ENCODE peak calls at places on chromosomes 2 and 18, in six cellular contexts. Z, H, P, N, D and B are unnamed samples.

GRCh38 chr2:13616059-13616458 is 899.3 kb downstream of the TRIB2 start:
- DNase-seq in D (peak), H (no peak), N (no peak), P (no peak), Z (no peak), B (no peak)

GRCh38 chr2:238220892-238221521 is 17.5 kb upstream of the ILKAP start:
- DNase-seq in Z (no peak), N (no peak), D (no peak), P (no peak), H (no peak), B (no peak)

GRCh38 chr2:120177011-120177621 is 46.1 kb downstream of the TMEM185B start:
- DNase-seq in H (peak), N (peak), P (peak), D (peak), Z (no peak), B (no peak)

GRCh38 chr2:6824962-6825361 is 40.7 kb downstream of the CMPK2 start:
- DNase-seq in P (no peak), D (no peak), Z (no peak), H (no peak), N (no peak), B (no peak)

GRCh38 chr2:39920318-39920775 is 141.3 kb upstream of the THUMPD2 start:
- DNase-seq in P (no peak), H (no peak), D (no peak), N (no peak), Z (no peak), B (no peak)

GRCh38 chr2:16546128-16546754 is 119.4 kb downstream of the CYRIA start:
- DNase-seq in N (peak), H (no peak), D (no peak), Z (peak), P (no peak), B (no peak)

GRCh38 chr2:216694201-216694825 is 1.0 kb downstream of the IGFBP5 start:
- DNase-seq in Z (peak), H (peak), P (peak), D (peak), N (peak), B (peak)

GRCh38 chr2:46814562-46814961 is 101.0 kb downstream of the MCFD2 start:
- DNase-seq in N (no peak), Z (no peak), H (no peak), D (no peak), P (no peak), B (no peak)

GRCh38 chr2:30278419-30278818 is 47.1 kb downstream of the LBH start:
- DNase-seq in D (no peak), H (no peak), N (no peak), Z (no peak), P (no peak), B (no peak)

GRCh38 chr18:43751203-43751602 is 473.9 kb upstream of the SYT4 start:
- DNase-seq in N (peak), D (no peak), Z (peak), P (no peak), H (no peak), B (no peak)

GRCh38 chr2:156649596-156649995 is 213.4 kb downstream of the GPD2 start:
- DNase-seq in P (no peak), Z (no peak), N (no peak), H (peak), D (no peak), B (no peak)

GRCh38 chr2:137706786-137707613 is 257.3 kb upstream of the HNMT start:
- DNase-seq in P (peak), N (no peak), H (peak), Z (no peak), D (no peak), B (no peak)

GRCh38 chr2:25966531-25967265 is 15.6 kb downstream of the KIF3C start:
- DNase-seq in N (no peak), H (peak), Z (no peak), P (no peak), D (no peak), B (no peak)

GRCh38 chr18:41992066-41992465 is 37.0 kb downstream of the PIK3C3 start:
- DNase-seq in D (no peak), P (no peak), H (no peak), N (no peak), Z (no peak), B (no peak)

GRCh38 chr2:8177550-8177949 is 504.3 kb upstream of the ID2 start:
- DNase-seq in H (no peak), Z (no peak), D (no peak), P (no peak), N (no peak), B (no peak)

GRCh38 chr2:61670591-61671503 is 132.7 kb upstream of the XPO1 start:
- DNase-seq in Z (peak), H (no peak), P (no peak), N (peak), D (no peak), B (no peak)

GRCh38 chr18:13376298-13376840 is 157.8 kb downstream of the LDLRAD4 start:
- DNase-seq in D (peak), H (no peak), N (no peak), P (no peak), Z (no peak), B (peak)

GRCh38 chr2:241668354-241668753 is 18.3 kb downstream of the DTYMK start:
- DNase-seq in Z (no peak), N (no peak), P (no peak), H (peak), D (no peak), B (no peak)

GRCh38 chr2:177489719-177490301 is 97.2 kb downstream of the AGPS start:
- DNase-seq in N (peak), D (no peak), H (no peak), P (no peak), Z (peak), B (no peak)

GRCh38 chr18:74519320-74520095 is 14.8 kb upstream of the CNDP1 start:
- DNase-seq in H (peak), D (no peak), N (no peak), Z (no peak), P (peak), B (peak)

GRCh38 chr2:39119732-39120520 is 925 bp downstream of the SOS1 start:
- DNase-seq in Z (peak), D (peak), N (no peak), H (peak), P (peak), B (peak)

GRCh38 chr2:28620371-28620793 is 124.5 kb downstream of the PLB1 start:
- DNase-seq in P (peak), Z (no peak), N (no peak), H (peak), D (peak), B (no peak)

GRCh38 chr18:58392336-58393000 is 236.4 kb downstream of the ALPK2 start:
- DNase-seq in Z (no peak), H (no peak), P (no peak), N (no peak), D (no peak), B (peak)

DNA sequence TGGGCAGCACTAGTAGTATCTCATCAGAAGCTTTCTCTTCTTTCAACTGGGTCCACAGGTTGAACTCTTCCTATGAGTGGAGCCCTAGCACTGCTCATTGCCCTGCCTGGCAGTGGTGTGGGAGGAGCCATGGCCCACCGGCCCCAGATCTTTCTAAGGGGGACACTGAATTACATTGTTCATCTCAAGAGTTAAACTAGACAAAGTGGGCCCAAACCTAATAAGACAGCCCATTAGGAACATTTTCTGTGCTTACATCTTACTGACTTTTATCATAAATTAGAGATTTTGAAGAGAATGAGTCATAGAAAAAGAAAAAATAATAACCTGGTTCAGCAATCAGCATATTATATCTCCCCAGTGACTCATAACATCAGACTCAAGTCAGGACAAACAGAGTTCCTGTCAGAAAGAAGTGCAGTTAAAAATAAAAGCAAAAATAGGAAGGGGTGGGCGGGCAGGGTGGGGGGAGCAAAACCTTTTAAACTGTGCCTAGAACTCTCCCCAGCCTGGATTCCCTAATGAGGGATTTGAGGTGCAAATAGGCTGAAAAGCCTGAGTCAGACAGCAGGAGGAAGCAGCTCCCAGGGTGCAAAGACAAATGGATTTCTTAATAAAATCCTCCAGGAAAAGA is 161.6 kb upstream of the TRIB2 start:
- DNase-seq in D (no peak), H (no peak), P (no peak), N (peak), Z (peak), B (no peak)
- TF ChIP-seq CTCF in D (no peak), H (peak), P (no peak), N (no peak), Z (peak), B (no peak)

DNA sequence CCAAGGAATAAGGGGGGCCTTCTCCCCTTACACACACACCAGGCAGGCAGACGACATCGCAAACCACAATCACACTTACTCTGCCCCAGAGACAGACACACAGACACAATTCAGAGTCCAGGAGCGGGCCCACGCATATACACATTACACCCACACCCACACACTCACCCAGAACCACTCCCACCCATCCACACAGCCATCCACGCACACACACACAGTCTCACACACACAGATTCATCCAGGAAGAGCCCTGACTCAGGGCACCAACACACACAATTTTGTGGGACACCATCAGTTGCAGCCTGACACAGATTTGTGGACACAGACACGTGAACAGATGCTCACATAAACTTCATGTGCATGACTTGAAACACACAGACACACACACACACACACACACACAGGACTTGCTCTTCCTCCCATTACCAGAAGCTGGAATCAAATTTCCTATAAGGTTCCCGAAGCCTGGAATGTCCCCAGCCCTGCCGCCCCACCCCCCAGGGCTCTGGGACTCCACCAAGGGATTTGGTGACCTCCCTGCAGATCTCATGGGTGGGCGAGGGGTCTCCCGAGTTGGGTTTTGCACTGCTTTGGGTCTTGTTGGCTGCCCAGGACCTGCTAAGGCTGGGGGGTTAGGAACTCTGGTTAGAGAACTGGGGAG is 23.5 kb downstream of the TNS1 start:
- DNase-seq in P (peak), N (no peak), H (peak), D (no peak), Z (no peak), B (no peak)
- H3K4me3 ChIP-seq in P (peak), N (peak), H (peak), D (no peak), Z (peak), B (peak)

GRCh38 chr2:23404426-23404825 is 19.4 kb downstream of the KLHL29 start:
- DNase-seq in N (peak), Z (peak), H (no peak), D (no peak), P (no peak), B (peak)
- TF ChIP-seq CTCF in N (no peak), Z (peak), H (no peak), D (no peak), P (no peak), B (no peak)

GRCh38 chr2:154243685-154244084 is 372.0 kb downstream of the GALNT13 start:
- DNase-seq in P (no peak), H (no peak), Z (no peak), D (no peak), N (no peak), B (no peak)

GRCh38 chr2:154240921-154241379 is 369.2 kb downstream of the GALNT13 start:
- DNase-seq in D (no peak), H (peak), N (no peak), Z (no peak), P (peak), B (no peak)

GRCh38 chr2:154240316-154240715 is 368.6 kb downstream of the GALNT13 start:
- DNase-seq in P (no peak), D (no peak), N (no peak), H (no peak), Z (no peak), B (no peak)

GRCh38 chr2:154247503-154247902 is 375.8 kb downstream of the GALNT13 start:
- DNase-seq in P (no peak), N (no peak), Z (peak), D (no peak), H (no peak), B (no peak)

GRCh38 chr2:154244932-154245331 is 373.2 kb downstream of the GALNT13 start:
- DNase-seq in H (no peak), N (no peak), Z (no peak), D (no peak), P (no peak), B (no peak)
- H3K4me3 ChIP-seq in H (no peak), N (no peak), Z (no peak), D (no peak), P (no peak), B (no peak)

DNA sequence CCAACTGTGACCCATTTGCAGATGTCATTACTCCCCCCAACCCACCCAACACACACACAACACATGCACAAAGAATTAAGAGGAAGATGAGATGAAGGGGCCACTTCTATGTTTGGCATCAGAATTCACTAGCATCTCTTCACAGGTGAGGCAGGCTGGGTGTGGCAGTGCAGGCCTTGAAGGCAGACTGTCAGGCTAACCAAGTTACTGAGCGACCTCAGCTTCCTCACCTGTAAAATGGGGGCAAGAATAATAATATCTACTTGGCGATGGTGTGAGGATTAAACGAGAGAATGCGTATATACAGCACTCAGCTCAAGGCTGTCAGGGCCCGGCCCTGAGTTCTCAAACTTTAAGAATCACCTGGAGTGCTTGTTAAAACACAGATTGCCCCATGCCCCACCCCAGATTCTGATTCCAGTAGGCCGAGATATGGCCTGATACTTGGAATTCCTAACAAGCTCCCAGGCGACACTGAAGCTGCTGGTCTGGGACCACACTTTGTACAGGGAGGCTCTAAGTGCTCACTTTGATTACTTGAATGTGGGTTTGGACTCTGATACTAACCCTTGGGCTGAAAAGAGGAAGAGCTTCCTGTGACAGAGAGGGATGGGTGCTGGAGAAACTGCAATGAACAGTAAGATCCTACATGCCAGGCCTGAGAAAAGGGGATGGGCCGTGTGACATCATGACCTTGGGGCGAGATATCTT is 1.1 kb downstream of the ACTG2 start:
- DNase-seq in Z (no peak), H (no peak), D (no peak), N (no peak), P (no peak), B (no peak)
- TF ChIP-seq CTCF in Z (no peak), H (no peak), D (no peak), N (no peak), P (no peak), B (no peak)

GRCh38 chr2:168804214-168804613 is 1.8 kb downstream of the NOSTRIN start:
- DNase-seq in P (no peak), N (no peak), Z (no peak), D (no peak), H (no peak), B (no peak)
- H3K4me3 ChIP-seq in P (peak), N (no peak), Z (no peak), D (no peak), H (peak), B (no peak)

DNA sequence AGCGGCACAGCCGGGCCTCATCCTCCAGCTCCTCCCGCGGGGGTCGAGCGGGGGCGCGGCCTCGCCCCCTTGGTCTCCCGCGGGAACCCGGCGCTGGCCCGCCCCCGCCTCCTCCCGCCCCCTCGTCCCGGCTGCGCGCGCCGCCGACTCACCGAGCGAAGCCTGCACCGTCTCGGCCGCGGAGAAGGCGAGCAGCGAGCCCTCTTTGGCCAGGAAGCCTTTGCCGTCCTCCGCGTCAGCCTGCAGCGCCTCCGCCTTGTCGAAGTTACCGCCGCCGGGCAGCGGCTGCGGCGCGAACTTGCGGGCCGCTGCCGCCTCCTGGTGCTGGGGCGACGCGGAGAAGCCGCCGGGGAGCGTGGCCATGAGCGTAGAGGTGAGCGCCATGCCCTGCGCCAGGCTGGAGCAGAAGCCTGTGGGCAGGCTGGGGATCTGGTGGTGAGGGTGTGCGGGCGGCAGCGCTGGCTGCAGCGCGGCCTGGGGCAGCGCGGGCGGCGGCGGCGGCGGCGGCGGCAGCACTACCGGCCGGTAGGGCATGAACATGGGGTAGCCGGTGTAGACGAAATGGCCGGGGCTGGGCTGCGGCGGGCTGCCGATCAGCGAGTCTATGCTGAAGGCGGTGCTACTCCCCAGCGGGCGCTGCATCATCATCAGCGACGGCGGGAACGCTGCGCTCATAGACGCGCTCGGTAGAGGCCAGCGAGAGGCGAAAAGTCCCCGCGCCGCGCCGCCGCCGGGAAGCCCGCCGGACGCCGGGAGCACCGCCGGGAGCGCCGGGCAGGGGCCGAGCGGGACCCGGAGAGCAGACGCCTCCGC is 683 bp downstream of the GBX2 start:
- DNase-seq in H (peak), D (no peak), N (no peak), P (peak), Z (peak), B (peak)
- TF ChIP-seq CTCF in H (peak), D (no peak), N (peak), P (no peak), Z (peak), B (no peak)